ENCODE peak calls at places on chromosomes 7 and 10, in four cellular contexts. O is right cardiac atrium, U is SW480, R is RPMI7951. M is an unnamed sample.

GRCh38 chr7:138864667-138865066 is 66.7 kb upstream of the ATP6V0A4 start:
- DNase-seq in R (peak; percentile 96), U (no peak), O (no peak), M (peak; percentile 85)

GRCh38 chr10:99658622-99659030 is 683 bp upstream of the ENTPD7 start:
- DNase-seq in U (peak; percentile 22), O (peak; percentile 63), R (no peak), M (no peak)

GRCh38 chr7:42492895-42493294 is 255.9 kb upstream of the GLI3 start:
- DNase-seq in O (no peak), U (no peak), R (no peak), M (no peak)

GRCh38 chr10:7872041-7872442 is 53.7 kb downstream of the TAF3 start:
- DNase-seq in O (no peak), R (peak; percentile 26), U (peak; percentile 18), M (peak; percentile 38)

GRCh38 chr7:87702326-87702725 is 74.1 kb downstream of the RUNDC3B start:
- DNase-seq in R (no peak), U (no peak), O (no peak), M (peak; percentile 45)

GRCh38 chr7:80967536-80968297 is 48.9 kb upstream of the SEMA3C start:
- DNase-seq in O (no peak), U (no peak), R (peak; percentile 13), M (no peak)

GRCh38 chr7:131826960-131827359 is 270.5 kb upstream of the PODXL start:
- DNase-seq in R (peak; percentile 26), U (peak; percentile 14), O (no peak), M (no peak)

GRCh38 chr10:43130756-43131155 is 7.5 kb upstream of the CSGALNACT2 start:
- DNase-seq in R (no peak), O (no peak), U (no peak), M (no peak)

GRCh38 chr10:102583435-102584417 is 60.6 kb upstream of the TRIM8 start:
- DNase-seq in U (peak; percentile 74), O (peak; percentile 83), R (peak; percentile 76), M (peak; percentile 88)

GRCh38 chr10:124558901-124559321 is 97.3 kb downstream of the LHPP start:
- DNase-seq in O (no peak), U (no peak), R (no peak), M (no peak)

GRCh38 chr10:100811752-100812750 is 66.7 kb downstream of the PAX2 start:
- DNase-seq in O (no peak), R (no peak), U (no peak), M (no peak)

GRCh38 chr10:96257944-96258343 is 13.4 kb downstream of the BLNK start:
- DNase-seq in U (no peak), R (no peak), O (no peak), M (no peak)

GRCh38 chr10:54985732-54986131 is 184.7 kb upstream of the PCDH15 start:
- DNase-seq in U (no peak), O (no peak), R (no peak), M (peak; percentile 6)

GRCh38 chr7:40580776-40581175 is 446.0 kb downstream of the SUGCT start:
- DNase-seq in R (no peak), U (no peak), O (no peak), M (no peak)

GRCh38 chr10:44864042-44864436 is 47.1 kb upstream of the TMEM72 start:
- DNase-seq in U (peak; percentile 20), R (no peak), O (no peak), M (no peak)

GRCh38 chr10:5040781-5041470 is 37.3 kb upstream of the AKR1C2 start:
- DNase-seq in O (no peak), R (peak; percentile 71), U (no peak), M (peak; percentile 43)

GRCh38 chr10:96448021-96448457 is 65.7 kb downstream of the TLL2 start:
- DNase-seq in R (no peak), O (peak; percentile 66), U (no peak), M (peak; percentile 35)

GRCh38 chr10:32005050-32005449 is 51.2 kb downstream of the KIF5B start:
- DNase-seq in O (no peak), U (peak; percentile 43), R (peak; percentile 57), M (peak; percentile 45)

GRCh38 chr10:122487231-122487765 is 25.9 kb downstream of the HTRA1 start:
- DNase-seq in U (no peak), O (no peak), R (no peak), M (no peak)

M was measured in A172.